ENCODE peak calls at places on chromosomes 12 and 14, in seven cellular contexts. J, F, N, M, G, Y and I are unnamed samples.

GRCh38 chr14:104119700-104120251 is 18.6 kb upstream of the KIF26A start:
- DNase-seq in J (peak), F (peak), N (no peak), M (peak), G (no peak), Y (no peak), I (peak)

GRCh38 chr14:50335389-50335788 is 23.3 kb downstream of the DMAC2L start:
- DNase-seq in J (peak), F (peak), N (no peak), M (peak), G (no peak), Y (peak), I (peak)

GRCh38 chr12:79547735-79548347 is 142.9 kb downstream of the PAWR start:
- DNase-seq in J (no peak), F (peak), N (no peak), M (no peak), G (no peak), Y (peak), I (peak)

GRCh38 chr12:23964812-23965211 is 15.3 kb upstream of the SOX5 start:
- DNase-seq in J (no peak), F (no peak), N (no peak), M (no peak), G (no peak), Y (no peak), I (no peak)

GRCh38 chr12:51848843-51849735 is 571 bp upstream of the FIGNL2 start:
- DNase-seq in J (no peak), F (no peak), N (no peak), M (no peak), G (no peak), Y (no peak), I (no peak)

GRCh38 chr12:102567031-102567985 is 86.9 kb upstream of the IGF1 start:
- DNase-seq in J (no peak), F (no peak), N (no peak), M (no peak), G (peak), Y (no peak), I (no peak)

GRCh38 chr14:104348741-104349140 is 210.4 kb downstream of the KIF26A start:
- DNase-seq in J (no peak), F (no peak), N (no peak), M (no peak), G (no peak), Y (no peak), I (no peak)

GRCh38 chr12:46201284-46201789 is 67.5 kb downstream of the SLC38A1 start:
- DNase-seq in J (no peak), F (no peak), N (no peak), M (no peak), G (no peak), Y (no peak), I (no peak)

GRCh38 chr12:25960926-25961325 is 2.4 kb downstream of the RASSF8 start:
- DNase-seq in J (no peak), F (no peak), N (no peak), M (no peak), G (no peak), Y (no peak), I (no peak)

GRCh38 chr14:79587194-79587593 is 624.1 kb downstream of the DIO2 start:
- DNase-seq in J (no peak), F (no peak), N (no peak), M (no peak), G (no peak), Y (no peak), I (no peak)

GRCh38 chr12:124538194-124539082 is 29.0 kb downstream of the NCOR2 start:
- DNase-seq in J (no peak), F (peak), N (no peak), M (peak), G (no peak), Y (peak), I (no peak)

GRCh38 chr12:97181571-97182265 is 274.7 kb downstream of the NEDD1 start:
- DNase-seq in J (no peak), F (no peak), N (no peak), M (no peak), G (no peak), Y (no peak), I (no peak)

GRCh38 chr14:54976316-54976715 is 50.6 kb downstream of the WDHD1 start:
- DNase-seq in J (no peak), F (no peak), N (no peak), M (no peak), G (peak), Y (no peak), I (no peak)

GRCh38 chr12:71060426-71060825 is 97.4 kb downstream of the TSPAN8 start:
- DNase-seq in J (no peak), F (no peak), N (no peak), M (no peak), G (no peak), Y (peak), I (no peak)

GRCh38 chr14:30558675-30559555 is at the start of gene G2E3:
- DNase-seq in J (peak), F (peak), N (peak), M (peak), G (peak), Y (peak), I (peak)

GRCh38 chr14:93239869-93240677 is 33.0 kb downstream of the UBR7 start:
- DNase-seq in J (no peak), F (no peak), N (no peak), M (no peak), G (peak), Y (no peak), I (no peak)

GRCh38 chr12:54173066-54173726 is 15.6 kb downstream of the SMUG1 start:
- DNase-seq in J (no peak), F (peak), N (no peak), M (peak), G (no peak), Y (peak), I (peak)

GRCh38 chr12:109827566-109828550 is 5.3 kb downstream of the TRPV4 start:
- DNase-seq in J (peak), F (no peak), N (no peak), M (peak), G (no peak), Y (no peak), I (peak)

GRCh38 chr12:56391721-56392120 is 29.1 kb upstream of the APOF start:
- DNase-seq in J (no peak), F (no peak), N (no peak), M (no peak), G (no peak), Y (no peak), I (no peak)

GRCh38 chr12:109053382-109054123 is 1.2 kb downstream of the USP30 start:
- DNase-seq in J (no peak), F (no peak), N (no peak), M (no peak), G (no peak), Y (no peak), I (no peak)

GRCh38 chr14:79605863-79606262 is 605.4 kb downstream of the DIO2 start:
- DNase-seq in J (no peak), F (no peak), N (no peak), M (no peak), G (no peak), Y (peak), I (no peak)

GRCh38 chr14:63677891-63678379 is 36.3 kb upstream of the WDR89 start:
- DNase-seq in J (no peak), F (no peak), N (no peak), M (no peak), G (peak), Y (no peak), I (peak)

GRCh38 chr14:72679106-72679505 is 214.8 kb downstream of the DPF3 start:
- DNase-seq in J (no peak), F (no peak), N (no peak), M (peak), G (no peak), Y (peak), I (no peak)

GRCh38 chr14:75537071-75537470 is 14.8 kb downstream of the BATF start:
- DNase-seq in J (no peak), F (no peak), N (no peak), M (no peak), G (no peak), Y (no peak), I (no peak)

GRCh38 chr12:2283910-2284309 is 231.1 kb downstream of the CACNA1C start:
- DNase-seq in J (no peak), F (no peak), N (no peak), M (peak), G (no peak), Y (no peak), I (peak)

GRCh38 chr12:125772403-125772802 is 707.2 kb downstream of the AACS start:
- DNase-seq in J (no peak), F (no peak), N (no peak), M (no peak), G (no peak), Y (no peak), I (no peak)

GRCh38 chr12:126784328-126784921 is 1482.5 kb upstream of the TMEM132C start:
- DNase-seq in J (no peak), F (no peak), N (no peak), M (peak), G (no peak), Y (peak), I (peak)

GRCh38 chr14:26401170-26401968 is 196.5 kb downstream of the NOVA1 start:
- DNase-seq in J (no peak), F (no peak), N (no peak), M (no peak), G (no peak), Y (peak), I (no peak)

GRCh38 chr12:117121456-117121855 is 22.2 kb upstream of the TESC start:
- DNase-seq in J (no peak), F (no peak), N (no peak), M (no peak), G (no peak), Y (no peak), I (no peak)

GRCh38 chr14:66575014-66575413 is 67.1 kb downstream of the GPHN start:
- DNase-seq in J (no peak), F (no peak), N (no peak), M (no peak), G (no peak), Y (no peak), I (no peak)

GRCh38 chr12:31589896-31590729 is 823 bp downstream of the DENND5B start:
- DNase-seq in J (peak), F (peak), N (no peak), M (peak), G (peak), Y (peak), I (peak)

GRCh38 chr14:90574640-90575131 is 177.9 kb downstream of the CALM1 start:
- DNase-seq in J (no peak), F (peak), N (no peak), M (peak), G (no peak), Y (no peak), I (no peak)

GRCh38 chr12:48980953-48981756 is 3.0 kb downstream of the WNT1 start:
- DNase-seq in J (no peak), F (no peak), N (no peak), M (no peak), G (no peak), Y (no peak), I (no peak)

GRCh38 chr12:53738834-53739284 is 11.6 kb upstream of the CALCOCO1 start:
- DNase-seq in J (no peak), F (no peak), N (no peak), M (no peak), G (no peak), Y (no peak), I (no peak)

GRCh38 chr14:104096751-104097700 is 11.5 kb downstream of the ASPG start:
- DNase-seq in J (no peak), F (no peak), N (no peak), M (peak), G (no peak), Y (peak), I (peak)